ENCODE peak calls at places on chromosomes 4 and X, in nine cellular contexts. H, F, Q, W, N, V, S, K and A are unnamed samples.

GRCh38 chr4:1623390-1623789 is 60.7 kb downstream of the FAM53A start:
- DNase-seq in Q (no peak), S (no peak), V (no peak), K (no peak), W (no peak), F (no peak), H (no peak), N (no peak), A (no peak)

GRCh38 chrX:101078716-101079115 is at the start of gene TMEM35A:
- DNase-seq in F (no peak), Q (peak), K (no peak), N (no peak), S (no peak), V (peak), H (no peak), W (no peak), A (no peak)

GRCh38 chrX:72280210-72280882 is 3.3 kb upstream of the RPS4X start:
- DNase-seq in H (no peak), V (no peak), W (no peak), K (no peak), F (no peak), Q (no peak), N (no peak), S (no peak), A (no peak)

GRCh38 chr4:2462218-2462991 is 6.5 kb upstream of the RNF4 start:
- DNase-seq in N (no peak), K (peak), S (peak), H (peak), V (peak), Q (peak), F (no peak), W (peak), A (peak)

GRCh38 chr4:7416745-7417432 is 17.8 kb downstream of the PSAPL1 start:
- DNase-seq in S (no peak), Q (no peak), W (no peak), F (no peak), K (no peak), V (no peak), N (no peak), H (no peak), A (no peak)

GRCh38 chrX:151396827-151397740 is at the start of gene VMA21:
- DNase-seq in H (peak), S (peak), Q (peak), V (peak), K (peak), F (no peak), N (peak), W (peak), A (peak)

GRCh38 chrX:41045960-41046567 is 39.2 kb upstream of the USP9X start:
- DNase-seq in N (no peak), Q (peak), W (no peak), H (peak), S (no peak), V (peak), F (no peak), K (no peak), A (no peak)

GRCh38 chrX:154516655-154517100 is 646 bp upstream of the FAM3A start:
- DNase-seq in Q (peak), N (peak), V (peak), F (no peak), W (no peak), K (no peak), H (no peak), S (no peak), A (no peak)